ENCODE peak calls at places on chromosomes 3 and 15, in eight cellular contexts. One of them, this sample, is unnamed.

GRCh38 chr3:131107637-131108433 is 81.2 kb downstream of the NEK11 start:
- DNase-seq in AML-193: no peak
- DNase-seq in stimulated activated CD4-positive, alpha-beta T cell treated with anti-CD3 and anti-CD28 coated beads, TNF-alpha, amount 100 ng/mL, for 48 hours: no peak
- DNase-seq in AG08395: peak
- DNase-seq in tibial artery: no peak
- DNase-seq in brain microvascular endothelial cell: no peak
- DNase-seq in thyroid gland: no peak
- DNase-seq in NCI-H82: no peak
- DNase-seq in this sample: no peak

GRCh38 chr3:194379231-194379630 is 9.7 kb upstream of the LRRC15 start:
- DNase-seq in AML-193: no peak
- DNase-seq in stimulated activated CD4-positive, alpha-beta T cell treated with anti-CD3 and anti-CD28 coated beads, TNF-alpha, amount 100 ng/mL, for 48 hours: no peak
- DNase-seq in AG08395: no peak
- DNase-seq in tibial artery: no peak
- DNase-seq in brain microvascular endothelial cell: no peak
- DNase-seq in thyroid gland: no peak
- DNase-seq in NCI-H82: no peak
- DNase-seq in this sample: no peak

GRCh38 chr15:89203705-89204273 is 17.6 kb downstream of the RLBP1 start:
- DNase-seq in AML-193: no peak
- DNase-seq in stimulated activated CD4-positive, alpha-beta T cell treated with anti-CD3 and anti-CD28 coated beads, TNF-alpha, amount 100 ng/mL, for 48 hours: no peak
- DNase-seq in AG08395: no peak
- DNase-seq in tibial artery: no peak
- DNase-seq in brain microvascular endothelial cell: no peak
- DNase-seq in thyroid gland: no peak
- DNase-seq in NCI-H82: no peak
- DNase-seq in this sample: no peak

GRCh38 chr3:69607466-69608035 is 131.7 kb upstream of the MITF start:
- DNase-seq in AML-193: no peak
- DNase-seq in stimulated activated CD4-positive, alpha-beta T cell treated with anti-CD3 and anti-CD28 coated beads, TNF-alpha, amount 100 ng/mL, for 48 hours: no peak
- DNase-seq in AG08395: no peak
- DNase-seq in tibial artery: no peak
- DNase-seq in brain microvascular endothelial cell: no peak
- DNase-seq in thyroid gland: no peak
- DNase-seq in NCI-H82: no peak
- DNase-seq in this sample: no peak

GRCh38 chr3:35758358-35758757 is 119.0 kb downstream of the ARPP21 start:
- DNase-seq in AML-193: no peak
- DNase-seq in stimulated activated CD4-positive, alpha-beta T cell treated with anti-CD3 and anti-CD28 coated beads, TNF-alpha, amount 100 ng/mL, for 48 hours: no peak
- DNase-seq in AG08395: no peak
- DNase-seq in tibial artery: no peak
- DNase-seq in brain microvascular endothelial cell: no peak
- DNase-seq in thyroid gland: no peak
- DNase-seq in NCI-H82: no peak
- DNase-seq in this sample: no peak

GRCh38 chr3:9314796-9315195 is 48.1 kb upstream of the THUMPD3 start:
- DNase-seq in AML-193: no peak
- DNase-seq in stimulated activated CD4-positive, alpha-beta T cell treated with anti-CD3 and anti-CD28 coated beads, TNF-alpha, amount 100 ng/mL, for 48 hours: no peak
- DNase-seq in AG08395: no peak
- DNase-seq in tibial artery: no peak
- DNase-seq in brain microvascular endothelial cell: no peak
- DNase-seq in thyroid gland: no peak
- DNase-seq in NCI-H82: no peak
- DNase-seq in this sample: no peak

GRCh38 chr15:89401636-89402252 is 67.1 kb upstream of the POLG start:
- DNase-seq in AML-193: peak
- DNase-seq in stimulated activated CD4-positive, alpha-beta T cell treated with anti-CD3 and anti-CD28 coated beads, TNF-alpha, amount 100 ng/mL, for 48 hours: no peak
- DNase-seq in AG08395: peak
- DNase-seq in tibial artery: no peak
- DNase-seq in brain microvascular endothelial cell: peak
- DNase-seq in thyroid gland: no peak
- DNase-seq in NCI-H82: no peak
- DNase-seq in this sample: peak

GRCh38 chr15:77135181-77135580 is 64.3 kb upstream of the TSPAN3 start:
- DNase-seq in AML-193: no peak
- DNase-seq in stimulated activated CD4-positive, alpha-beta T cell treated with anti-CD3 and anti-CD28 coated beads, TNF-alpha, amount 100 ng/mL, for 48 hours: no peak
- DNase-seq in AG08395: no peak
- DNase-seq in tibial artery: no peak
- DNase-seq in brain microvascular endothelial cell: no peak
- DNase-seq in thyroid gland: no peak
- DNase-seq in NCI-H82: no peak
- DNase-seq in this sample: no peak

GRCh38 chr15:92105611-92106010 is 252.1 kb downstream of the SLCO3A1 start:
- DNase-seq in AML-193: no peak
- DNase-seq in stimulated activated CD4-positive, alpha-beta T cell treated with anti-CD3 and anti-CD28 coated beads, TNF-alpha, amount 100 ng/mL, for 48 hours: no peak
- DNase-seq in AG08395: no peak
- DNase-seq in tibial artery: no peak
- DNase-seq in brain microvascular endothelial cell: no peak
- DNase-seq in thyroid gland: no peak
- DNase-seq in NCI-H82: no peak
- DNase-seq in this sample: no peak

GRCh38 chr3:44058022-44058867 is 183.4 kb upstream of the TOPAZ1 start:
- DNase-seq in AML-193: no peak
- DNase-seq in stimulated activated CD4-positive, alpha-beta T cell treated with anti-CD3 and anti-CD28 coated beads, TNF-alpha, amount 100 ng/mL, for 48 hours: no peak
- DNase-seq in AG08395: peak
- DNase-seq in tibial artery: no peak
- DNase-seq in brain microvascular endothelial cell: peak
- DNase-seq in thyroid gland: peak
- DNase-seq in NCI-H82: no peak
- DNase-seq in this sample: peak

GRCh38 chr15:76376816-76377215 is 40.2 kb downstream of the ISL2 start:
- DNase-seq in AML-193: no peak
- DNase-seq in stimulated activated CD4-positive, alpha-beta T cell treated with anti-CD3 and anti-CD28 coated beads, TNF-alpha, amount 100 ng/mL, for 48 hours: no peak
- DNase-seq in AG08395: no peak
- DNase-seq in tibial artery: no peak
- DNase-seq in brain microvascular endothelial cell: no peak
- DNase-seq in thyroid gland: no peak
- DNase-seq in NCI-H82: no peak
- DNase-seq in this sample: no peak

GRCh38 chr3:132464066-132464465 is 46.8 kb downstream of the DNAJC13 start:
- DNase-seq in AML-193: no peak
- DNase-seq in stimulated activated CD4-positive, alpha-beta T cell treated with anti-CD3 and anti-CD28 coated beads, TNF-alpha, amount 100 ng/mL, for 48 hours: no peak
- DNase-seq in AG08395: peak
- DNase-seq in tibial artery: no peak
- DNase-seq in brain microvascular endothelial cell: peak
- DNase-seq in thyroid gland: no peak
- DNase-seq in NCI-H82: peak
- DNase-seq in this sample: no peak

GRCh38 chr3:193780810-193781472 is 187.9 kb downstream of the OPA1 start:
- DNase-seq in AML-193: peak
- DNase-seq in stimulated activated CD4-positive, alpha-beta T cell treated with anti-CD3 and anti-CD28 coated beads, TNF-alpha, amount 100 ng/mL, for 48 hours: peak
- DNase-seq in AG08395: peak
- DNase-seq in tibial artery: peak
- DNase-seq in brain microvascular endothelial cell: peak
- DNase-seq in thyroid gland: peak
- DNase-seq in NCI-H82: peak
- DNase-seq in this sample: peak

GRCh38 chr3:62101488-62101887 is 271.9 kb downstream of the FEZF2 start:
- DNase-seq in AML-193: no peak
- DNase-seq in stimulated activated CD4-positive, alpha-beta T cell treated with anti-CD3 and anti-CD28 coated beads, TNF-alpha, amount 100 ng/mL, for 48 hours: no peak
- DNase-seq in AG08395: peak
- DNase-seq in tibial artery: no peak
- DNase-seq in brain microvascular endothelial cell: no peak
- DNase-seq in thyroid gland: no peak
- DNase-seq in NCI-H82: no peak
- DNase-seq in this sample: no peak

GRCh38 chr3:13013595-13013993 is 59.6 kb downstream of the IQSEC1 start:
- DNase-seq in AML-193: no peak
- DNase-seq in stimulated activated CD4-positive, alpha-beta T cell treated with anti-CD3 and anti-CD28 coated beads, TNF-alpha, amount 100 ng/mL, for 48 hours: no peak
- DNase-seq in AG08395: no peak
- DNase-seq in tibial artery: no peak
- DNase-seq in brain microvascular endothelial cell: no peak
- DNase-seq in thyroid gland: no peak
- DNase-seq in NCI-H82: no peak
- DNase-seq in this sample: no peak

GRCh38 chr15:81151389-81151788 is 17.3 kb downstream of the CFAP161 start:
- DNase-seq in AML-193: no peak
- DNase-seq in stimulated activated CD4-positive, alpha-beta T cell treated with anti-CD3 and anti-CD28 coated beads, TNF-alpha, amount 100 ng/mL, for 48 hours: no peak
- DNase-seq in AG08395: no peak
- DNase-seq in tibial artery: no peak
- DNase-seq in brain microvascular endothelial cell: no peak
- DNase-seq in thyroid gland: no peak
- DNase-seq in NCI-H82: no peak
- DNase-seq in this sample: no peak

GRCh38 chr15:60949034-60949977 is 279.8 kb downstream of the RORA start:
- DNase-seq in AML-193: no peak
- DNase-seq in stimulated activated CD4-positive, alpha-beta T cell treated with anti-CD3 and anti-CD28 coated beads, TNF-alpha, amount 100 ng/mL, for 48 hours: no peak
- DNase-seq in AG08395: no peak
- DNase-seq in tibial artery: peak
- DNase-seq in brain microvascular endothelial cell: peak
- DNase-seq in thyroid gland: no peak
- DNase-seq in NCI-H82: no peak
- DNase-seq in this sample: no peak

GRCh38 chr15:51180009-51180408 is 85.3 kb upstream of the TNFAIP8L3 start:
- DNase-seq in AML-193: no peak
- DNase-seq in stimulated activated CD4-positive, alpha-beta T cell treated with anti-CD3 and anti-CD28 coated beads, TNF-alpha, amount 100 ng/mL, for 48 hours: no peak
- DNase-seq in AG08395: no peak
- DNase-seq in tibial artery: no peak
- DNase-seq in brain microvascular endothelial cell: no peak
- DNase-seq in thyroid gland: no peak
- DNase-seq in NCI-H82: no peak
- DNase-seq in this sample: no peak

GRCh38 chr3:59766165-59766872 is 716.5 kb upstream of the CFAP20DC start:
- DNase-seq in AML-193: no peak
- DNase-seq in stimulated activated CD4-positive, alpha-beta T cell treated with anti-CD3 and anti-CD28 coated beads, TNF-alpha, amount 100 ng/mL, for 48 hours: no peak
- DNase-seq in AG08395: peak
- DNase-seq in tibial artery: peak
- DNase-seq in brain microvascular endothelial cell: no peak
- DNase-seq in thyroid gland: no peak
- DNase-seq in NCI-H82: no peak
- DNase-seq in this sample: peak

GRCh38 chr3:50637012-50637411 is 20.1 kb downstream of the MAPKAPK3 start:
- DNase-seq in AML-193: no peak
- DNase-seq in stimulated activated CD4-positive, alpha-beta T cell treated with anti-CD3 and anti-CD28 coated beads, TNF-alpha, amount 100 ng/mL, for 48 hours: no peak
- DNase-seq in AG08395: no peak
- DNase-seq in tibial artery: no peak
- DNase-seq in brain microvascular endothelial cell: no peak
- DNase-seq in thyroid gland: no peak
- DNase-seq in NCI-H82: no peak
- DNase-seq in this sample: no peak

GRCh38 chr3:188689101-188689574 is 482.6 kb upstream of the TPRG1 start:
- DNase-seq in AML-193: peak
- DNase-seq in stimulated activated CD4-positive, alpha-beta T cell treated with anti-CD3 and anti-CD28 coated beads, TNF-alpha, amount 100 ng/mL, for 48 hours: no peak
- DNase-seq in AG08395: peak
- DNase-seq in tibial artery: peak
- DNase-seq in brain microvascular endothelial cell: peak
- DNase-seq in thyroid gland: no peak
- DNase-seq in NCI-H82: no peak
- DNase-seq in this sample: peak

GRCh38 chr3:56758539-56758981 is 43.2 kb downstream of the ARHGEF3 start:
- DNase-seq in AML-193: peak
- DNase-seq in stimulated activated CD4-positive, alpha-beta T cell treated with anti-CD3 and anti-CD28 coated beads, TNF-alpha, amount 100 ng/mL, for 48 hours: no peak
- DNase-seq in AG08395: peak
- DNase-seq in tibial artery: peak
- DNase-seq in brain microvascular endothelial cell: peak
- DNase-seq in thyroid gland: peak
- DNase-seq in NCI-H82: peak
- DNase-seq in this sample: peak

GRCh38 chr3:9180764-9181117 is 68.7 kb downstream of the SRGAP3 start:
- DNase-seq in AML-193: peak
- DNase-seq in stimulated activated CD4-positive, alpha-beta T cell treated with anti-CD3 and anti-CD28 coated beads, TNF-alpha, amount 100 ng/mL, for 48 hours: no peak
- DNase-seq in AG08395: no peak
- DNase-seq in tibial artery: peak
- DNase-seq in brain microvascular endothelial cell: no peak
- DNase-seq in thyroid gland: no peak
- DNase-seq in NCI-H82: no peak
- DNase-seq in this sample: no peak

GRCh38 chr3:150268426-150269321 is 139.4 kb upstream of the TSC22D2 start:
- DNase-seq in AML-193: no peak
- DNase-seq in stimulated activated CD4-positive, alpha-beta T cell treated with anti-CD3 and anti-CD28 coated beads, TNF-alpha, amount 100 ng/mL, for 48 hours: no peak
- DNase-seq in AG08395: peak
- DNase-seq in tibial artery: no peak
- DNase-seq in brain microvascular endothelial cell: no peak
- DNase-seq in thyroid gland: no peak
- DNase-seq in NCI-H82: no peak
- DNase-seq in this sample: no peak

GRCh38 chr3:68972358-68972979 is 40.1 kb upstream of the TAFA4 start:
- DNase-seq in AML-193: peak
- DNase-seq in stimulated activated CD4-positive, alpha-beta T cell treated with anti-CD3 and anti-CD28 coated beads, TNF-alpha, amount 100 ng/mL, for 48 hours: peak
- DNase-seq in AG08395: peak
- DNase-seq in tibial artery: no peak
- DNase-seq in brain microvascular endothelial cell: peak
- DNase-seq in thyroid gland: peak
- DNase-seq in NCI-H82: peak
- DNase-seq in this sample: peak

GRCh38 chr3:52779411-52780297 is 2.3 kb downstream of the ITIH1 start:
- DNase-seq in AML-193: peak
- DNase-seq in stimulated activated CD4-positive, alpha-beta T cell treated with anti-CD3 and anti-CD28 coated beads, TNF-alpha, amount 100 ng/mL, for 48 hours: no peak
- DNase-seq in AG08395: no peak
- DNase-seq in tibial artery: no peak
- DNase-seq in brain microvascular endothelial cell: no peak
- DNase-seq in thyroid gland: no peak
- DNase-seq in NCI-H82: no peak
- DNase-seq in this sample: no peak

GRCh38 chr3:169522595-169523529 is 140.7 kb downstream of the MECOM start:
- DNase-seq in AML-193: no peak
- DNase-seq in stimulated activated CD4-positive, alpha-beta T cell treated with anti-CD3 and anti-CD28 coated beads, TNF-alpha, amount 100 ng/mL, for 48 hours: no peak
- DNase-seq in AG08395: no peak
- DNase-seq in tibial artery: no peak
- DNase-seq in brain microvascular endothelial cell: no peak
- DNase-seq in thyroid gland: no peak
- DNase-seq in NCI-H82: peak
- DNase-seq in this sample: no peak

GRCh38 chr3:169857811-169858210 is 11.9 kb downstream of the LRRC31 start:
- DNase-seq in AML-193: no peak
- DNase-seq in stimulated activated CD4-positive, alpha-beta T cell treated with anti-CD3 and anti-CD28 coated beads, TNF-alpha, amount 100 ng/mL, for 48 hours: no peak
- DNase-seq in AG08395: no peak
- DNase-seq in tibial artery: no peak
- DNase-seq in brain microvascular endothelial cell: no peak
- DNase-seq in thyroid gland: no peak
- DNase-seq in NCI-H82: no peak
- DNase-seq in this sample: no peak

GRCh38 chr3:107142786-107143185 is 234.5 kb upstream of the CCDC54 start:
- DNase-seq in AML-193: no peak
- DNase-seq in stimulated activated CD4-positive, alpha-beta T cell treated with anti-CD3 and anti-CD28 coated beads, TNF-alpha, amount 100 ng/mL, for 48 hours: no peak
- DNase-seq in AG08395: no peak
- DNase-seq in tibial artery: no peak
- DNase-seq in brain microvascular endothelial cell: no peak
- DNase-seq in thyroid gland: no peak
- DNase-seq in NCI-H82: no peak
- DNase-seq in this sample: no peak

GRCh38 chr15:49712846-49713450 is 92.1 kb downstream of the DTWD1 start:
- DNase-seq in AML-193: no peak
- DNase-seq in stimulated activated CD4-positive, alpha-beta T cell treated with anti-CD3 and anti-CD28 coated beads, TNF-alpha, amount 100 ng/mL, for 48 hours: no peak
- DNase-seq in AG08395: no peak
- DNase-seq in tibial artery: no peak
- DNase-seq in brain microvascular endothelial cell: no peak
- DNase-seq in thyroid gland: peak
- DNase-seq in NCI-H82: no peak
- DNase-seq in this sample: peak

GRCh38 chr3:193857996-193858395 is 265.0 kb downstream of the OPA1 start:
- DNase-seq in AML-193: peak
- DNase-seq in stimulated activated CD4-positive, alpha-beta T cell treated with anti-CD3 and anti-CD28 coated beads, TNF-alpha, amount 100 ng/mL, for 48 hours: no peak
- DNase-seq in AG08395: peak
- DNase-seq in tibial artery: peak
- DNase-seq in brain microvascular endothelial cell: no peak
- DNase-seq in thyroid gland: peak
- DNase-seq in NCI-H82: no peak
- DNase-seq in this sample: peak

GRCh38 chr3:6601374-6601773 is 259.5 kb upstream of the GRM7 start:
- DNase-seq in AML-193: no peak
- DNase-seq in stimulated activated CD4-positive, alpha-beta T cell treated with anti-CD3 and anti-CD28 coated beads, TNF-alpha, amount 100 ng/mL, for 48 hours: no peak
- DNase-seq in AG08395: no peak
- DNase-seq in tibial artery: no peak
- DNase-seq in brain microvascular endothelial cell: no peak
- DNase-seq in thyroid gland: no peak
- DNase-seq in NCI-H82: no peak
- DNase-seq in this sample: no peak

GRCh38 chr15:89171136-89172072 is 50.0 kb downstream of the RLBP1 start:
- DNase-seq in AML-193: peak
- DNase-seq in stimulated activated CD4-positive, alpha-beta T cell treated with anti-CD3 and anti-CD28 coated beads, TNF-alpha, amount 100 ng/mL, for 48 hours: no peak
- DNase-seq in AG08395: peak
- DNase-seq in tibial artery: no peak
- DNase-seq in brain microvascular endothelial cell: peak
- DNase-seq in thyroid gland: peak
- DNase-seq in NCI-H82: peak
- DNase-seq in this sample: peak

GRCh38 chr3:88595025-88595424 is 445.3 kb downstream of the C3orf38 start:
- DNase-seq in AML-193: no peak
- DNase-seq in stimulated activated CD4-positive, alpha-beta T cell treated with anti-CD3 and anti-CD28 coated beads, TNF-alpha, amount 100 ng/mL, for 48 hours: no peak
- DNase-seq in AG08395: no peak
- DNase-seq in tibial artery: no peak
- DNase-seq in brain microvascular endothelial cell: no peak
- DNase-seq in thyroid gland: peak
- DNase-seq in NCI-H82: peak
- DNase-seq in this sample: peak

This sample was measured in MCF 10A.